ENCODE peak calls at places on chromosomes 16 and 17, in eight cellular contexts. A is hepatocyte, L is neural progenitor cell, F is PC-3, X is HCT116, M is GM23338, K is OCI-LY7, G is SK-N-SH. P is an unnamed sample.

GRCh38 chr17:17921192-17922082 is 50.8 kb downstream of the TOM1L2 start:
- DNase-seq in K (no peak), L (peak), M (peak), G (no peak), A (peak), F (peak), X (peak), P (no peak)

GRCh38 chr16:86045601-86045971 is 146.6 kb downstream of the IRF8 start:
- DNase-seq in F (no peak), G (no peak), A (no peak), X (no peak), M (no peak), L (no peak), K (no peak), P (no peak)

GRCh38 chr17:31696184-31696602 is 162.9 kb downstream of the COPRS start:
- DNase-seq in X (no peak), K (no peak), L (peak), G (peak), M (peak), F (no peak), A (peak), P (no peak)

GRCh38 chr16:89858973-89859808 is 14.2 kb upstream of the TCF25 start:
- DNase-seq in M (no peak), X (no peak), F (no peak), G (no peak), K (no peak), L (no peak), A (no peak), P (no peak)

GRCh38 chr16:58236831-58237230 is 38.9 kb upstream of the CSNK2A2 start:
- DNase-seq in A (no peak), F (no peak), X (no peak), G (no peak), M (peak), K (no peak), L (peak), P (no peak)

GRCh38 chr17:73625975-73626706 is 18.1 kb downstream of the SDK2 start:
- DNase-seq in X (no peak), F (no peak), A (peak), M (no peak), G (no peak), L (peak), K (no peak), P (no peak)

GRCh38 chr17:72614871-72615626 is 477.4 kb downstream of the SLC39A11 start:
- DNase-seq in G (no peak), M (peak), K (no peak), L (peak), A (peak), X (peak), F (peak), P (no peak)

GRCh38 chr17:81420769-81421462 is 25.7 kb downstream of the BAHCC1 start:
- DNase-seq in X (no peak), F (no peak), G (no peak), K (no peak), M (no peak), L (no peak), A (no peak), P (no peak)

GRCh38 chr16:4679854-4680636 is 13.3 kb upstream of the NUDT16L1 start:
- DNase-seq in F (peak), K (no peak), A (no peak), X (no peak), G (no peak), M (no peak), L (no peak), P (no peak)

GRCh38 chr17:80035687-80035936 is at the start of gene TBC1D16:
- DNase-seq in F (no peak), L (no peak), A (peak), X (no peak), M (no peak), K (no peak), G (no peak), P (no peak)

GRCh38 chr17:27754549-27754948 is 45.8 kb downstream of the NOS2 start:
- DNase-seq in F (no peak), M (no peak), A (no peak), G (no peak), X (no peak), L (no peak), K (no peak), P (no peak)
- TF ChIP-seq CTCF in F (no peak), M (no peak), A (no peak), G (no peak), X (no peak), L (no peak), K (no peak), P (no peak)

GRCh38 chr17:45787656-45788055 is 3.5 kb downstream of the CRHR1 start:
- DNase-seq in G (peak), F (no peak), K (no peak), X (no peak), A (no peak), M (no peak), L (no peak), P (no peak)

GRCh38 chr17:45785373-45786193 is 1.5 kb downstream of the CRHR1 start:
- DNase-seq in K (no peak), L (peak), F (no peak), M (peak), A (no peak), X (no peak), G (no peak), P (no peak)

GRCh38 chr17:45786349-45786748 is 2.2 kb downstream of the CRHR1 start:
- DNase-seq in F (no peak), G (no peak), X (no peak), A (no peak), L (no peak), M (no peak), K (no peak), P (no peak)

GRCh38 chr17:45788057-45788456 is 3.9 kb downstream of the CRHR1 start:
- DNase-seq in G (no peak), X (no peak), L (no peak), M (no peak), K (no peak), F (no peak), A (no peak), P (no peak)

DNA sequence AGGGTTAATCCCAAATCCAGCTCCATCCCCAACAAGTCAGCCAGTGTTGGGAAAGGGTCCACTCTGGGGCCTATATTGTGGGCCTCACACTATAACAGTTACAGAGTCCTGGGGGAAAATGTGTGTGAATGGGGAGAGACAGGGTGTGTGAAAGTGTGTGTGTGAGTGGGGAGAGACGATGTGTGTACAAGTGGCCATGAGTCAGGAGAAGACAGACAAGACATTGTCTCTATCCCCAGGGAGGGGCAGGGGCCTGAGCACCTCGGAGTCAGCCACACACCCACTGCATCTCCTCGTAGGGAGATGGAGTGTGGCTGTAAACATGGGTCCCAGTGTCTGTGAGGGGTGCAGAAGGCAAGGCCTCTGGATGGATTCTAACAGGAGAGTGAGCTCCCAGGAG is 2.9 kb downstream of the CRHR1 start:
- DNase-seq in K (no peak), F (no peak), M (no peak), A (no peak), L (no peak), G (no peak), X (no peak), P (no peak)
- TF ChIP-seq EZH2phosphoT487 in K (no peak), F (no peak), M (no peak), A (no peak), L (no peak), G (no peak), X (no peak), P (no peak)

GRCh38 chr16:51025588-51026290 is 125.3 kb downstream of the SALL1 start:
- DNase-seq in M (no peak), K (no peak), F (no peak), G (no peak), X (no peak), L (no peak), A (no peak), P (no peak)
- TF ChIP-seq CTCF in M (no peak), K (no peak), F (no peak), G (no peak), X (no peak), L (no peak), A (no peak), P (no peak)

DNA sequence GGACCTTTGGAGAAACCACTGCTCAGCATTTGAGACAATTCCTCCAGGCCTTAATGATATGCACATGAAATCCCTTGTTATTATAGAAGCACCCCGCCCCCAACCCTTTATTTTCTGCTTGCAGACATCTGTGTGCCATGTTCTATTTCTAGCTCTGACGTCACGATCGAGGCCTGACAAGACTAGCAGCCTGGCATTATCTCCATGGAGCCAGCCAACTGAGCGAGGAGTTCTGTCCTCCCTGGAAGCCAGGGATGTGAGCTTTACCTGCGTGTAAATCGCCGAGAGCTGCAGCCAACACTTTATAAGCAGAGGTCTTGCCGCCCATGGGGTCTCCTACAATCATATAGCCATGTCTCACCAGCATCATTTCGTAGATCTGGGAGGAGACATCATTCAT is 116.9 kb downstream of the DNAH3 start:
- DNase-seq in F (no peak), A (no peak), K (no peak), G (peak), X (no peak), L (no peak), M (no peak), P (no peak)
- TF ChIP-seq EZH2phosphoT487 in F (no peak), A (no peak), K (no peak), G (no peak), X (no peak), L (no peak), M (no peak), P (no peak)

GRCh38 chr17:39143552-39144093 is 7.8 kb downstream of the PLXDC1 start:
- DNase-seq in X (no peak), K (no peak), G (peak), L (no peak), A (no peak), F (no peak), M (no peak), P (no peak)

GRCh38 chr17:39147221-39148185 is 3.9 kb downstream of the PLXDC1 start:
- DNase-seq in G (no peak), K (no peak), M (no peak), F (no peak), L (no peak), A (no peak), X (no peak), P (no peak)

GRCh38 chr17:39145143-39145542 is 6.3 kb downstream of the PLXDC1 start:
- DNase-seq in G (no peak), F (no peak), L (no peak), A (no peak), X (no peak), M (no peak), K (no peak), P (no peak)

GRCh38 chr17:39144414-39144813 is 7.0 kb downstream of the PLXDC1 start:
- DNase-seq in K (no peak), X (no peak), M (no peak), L (no peak), A (peak), G (no peak), F (peak), P (no peak)

DNA sequence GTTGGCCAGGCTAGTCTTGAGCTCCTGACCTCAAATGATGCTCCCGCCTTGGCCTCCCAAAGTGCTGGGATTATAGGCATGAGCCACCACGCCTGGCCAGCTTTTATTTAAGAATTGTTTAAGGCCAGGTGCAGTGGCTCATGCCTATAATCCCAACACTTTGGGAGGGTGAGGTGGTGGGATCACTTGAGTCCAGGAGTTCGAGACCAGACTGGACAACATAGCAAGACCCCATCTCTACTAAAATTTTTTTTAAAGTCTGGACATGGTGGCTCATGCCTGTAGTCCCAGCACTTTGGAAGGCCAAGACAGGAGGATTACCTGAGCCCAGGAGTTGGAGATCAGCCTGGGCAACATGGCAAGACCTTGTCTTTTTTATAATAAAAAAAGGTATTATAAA is 5.2 kb downstream of the PLXDC1 start:
- DNase-seq in F (no peak), G (no peak), L (no peak), K (no peak), A (no peak), M (no peak), X (no peak), P (no peak)
- TF ChIP-seq CTCF in F (no peak), G (no peak), L (no peak), K (no peak), A (no peak), M (no peak), X (no peak), P (no peak)

DNA sequence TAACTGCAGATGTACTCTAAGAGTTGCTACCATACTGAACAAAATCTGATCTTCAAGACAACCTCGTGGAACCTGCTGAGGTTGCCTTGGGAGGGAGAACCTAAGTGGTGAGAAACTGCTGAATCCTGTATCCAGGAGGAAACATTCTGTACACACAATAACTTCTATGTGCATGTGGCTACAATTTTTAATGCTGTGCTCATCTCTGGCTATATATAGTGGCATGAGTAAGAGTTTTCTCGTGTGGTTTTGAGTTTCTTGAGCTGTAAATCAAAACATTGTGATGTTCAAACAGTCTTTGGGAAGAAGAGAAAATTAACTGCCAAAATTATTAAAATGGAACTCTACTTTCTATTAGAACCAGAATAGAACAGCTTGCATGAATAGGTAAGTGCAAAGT is 206.8 kb downstream of the CA10 start:
- DNase-seq in M (no peak), G (no peak), X (no peak), L (no peak), A (no peak), K (no peak), F (no peak), P (no peak)
- TF ChIP-seq EZH2phosphoT487 in M (no peak), G (no peak), X (no peak), L (no peak), A (no peak), K (no peak), F (no peak), P (no peak)

DNA sequence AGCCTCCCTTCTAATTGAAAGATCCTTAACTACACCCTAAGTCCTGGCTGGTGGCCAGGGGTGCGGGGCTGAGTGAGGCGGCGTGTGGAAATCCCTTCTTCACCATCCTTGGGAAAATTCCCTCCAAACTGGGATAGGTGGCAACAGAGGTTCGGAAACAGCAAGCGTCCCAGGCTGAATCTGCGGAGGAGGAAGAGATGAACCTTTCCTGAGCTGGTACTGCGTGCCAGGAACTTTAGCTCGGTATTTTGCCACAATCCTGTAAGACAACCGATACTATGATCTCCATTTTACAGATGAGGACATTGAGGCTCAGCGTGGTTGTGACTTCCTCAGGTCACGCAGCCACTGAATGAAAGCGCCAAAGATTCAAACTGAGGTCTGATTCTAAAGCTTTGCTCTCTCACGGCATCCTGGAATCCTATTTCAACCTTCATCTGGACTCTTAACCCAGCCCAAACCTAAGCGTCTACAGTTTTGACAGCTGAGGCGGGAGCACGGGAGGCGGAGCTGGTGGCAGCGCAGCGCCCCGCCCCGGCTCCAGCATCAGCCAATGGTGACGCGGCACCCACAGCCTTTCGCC is 570 bp upstream of the CYLD start:
- DNase-seq in K (no peak), G (no peak), A (peak), L (peak), F (no peak), X (no peak), M (peak), P (no peak)
- TF ChIP-seq CTCF in K (no peak), G (no peak), A (no peak), L (no peak), F (no peak), X (no peak), M (no peak), P (no peak)

GRCh38 chr17:40564883-40565744 is at the start of gene CCR7:
- DNase-seq in L (no peak), F (no peak), A (no peak), G (no peak), X (no peak), M (no peak), K (peak), P (no peak)
- TF ChIP-seq EZH2phosphoT487 in L (no peak), F (no peak), A (no peak), G (no peak), X (no peak), M (no peak), K (no peak), P (no peak)

DNA sequence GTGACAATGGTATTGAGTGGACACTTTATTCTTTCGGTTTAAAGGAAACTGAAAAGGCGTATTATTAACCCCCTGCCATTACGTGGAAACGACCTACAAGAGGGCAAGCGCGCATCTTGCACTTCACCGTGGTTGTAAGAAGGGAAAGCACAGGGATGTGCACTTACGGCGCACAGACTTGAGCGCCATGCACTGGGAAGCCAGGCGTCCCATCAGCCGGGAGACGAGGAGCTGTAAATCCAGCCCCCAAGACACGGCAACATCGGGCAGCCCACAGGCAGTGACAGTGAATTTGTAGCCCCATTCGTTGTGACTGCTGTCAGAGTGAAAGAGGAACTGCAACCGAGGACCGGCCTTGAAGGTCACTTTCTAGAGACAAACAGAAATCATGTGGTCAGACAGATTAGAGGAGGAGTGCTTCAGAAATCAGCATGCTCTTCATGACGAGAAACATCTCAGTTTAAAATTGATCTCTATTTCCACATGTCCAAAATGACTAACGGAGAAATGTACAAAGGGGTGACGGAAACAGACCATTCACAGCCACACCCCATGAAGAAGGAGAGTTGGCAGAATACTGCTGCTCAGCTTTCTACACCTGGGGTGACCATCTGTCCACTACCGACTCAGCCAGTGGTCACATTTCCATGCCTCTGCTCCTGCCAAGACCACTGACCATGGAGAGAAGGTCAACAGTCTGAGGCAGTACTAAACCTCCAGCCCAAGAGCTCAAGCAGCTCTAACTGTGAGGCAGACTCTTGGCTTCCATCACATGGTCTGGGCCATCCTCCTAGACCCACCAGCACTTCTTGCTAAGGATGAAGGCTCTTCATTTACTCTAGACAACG is 68.6 kb downstream of the ZZEF1 start:
- DNase-seq in G (no peak), L (no peak), K (peak), F (no peak), M (no peak), A (no peak), X (no peak), P (peak)
- TF ChIP-seq CTCF in G (no peak), L (no peak), K (no peak), F (no peak), M (no peak), A (no peak), X (no peak), P (no peak)

GRCh38 chr16:72203401-72203800 is 31.4 kb upstream of the PMFBP1 start:
- DNase-seq in X (no peak), K (peak), L (no peak), G (no peak), A (no peak), F (peak), M (no peak), P (peak)
- TF ChIP-seq EZH2phosphoT487 in X (no peak), K (no peak), L (no peak), G (no peak), A (no peak), F (no peak), M (no peak), P (no peak)